ENCODE peak calls at places on chromosomes 12 and 14, in nine cellular contexts. D, X, Y, V, H, G, O, B and W are unnamed samples.

GRCh38 chr14:75604979-75605825 is 26.8 kb downstream of the FLVCR2 start:
- DNase-seq in O (peak), H (no peak), G (no peak), X (no peak), B (peak), Y (no peak), V (no peak), D (no peak), W (no peak)

GRCh38 chr12:666766-667308 is 3.6 kb upstream of the NINJ2 start:
- DNase-seq in Y (no peak), D (no peak), X (no peak), V (no peak), G (no peak), O (no peak), H (peak), B (peak), W (no peak)

GRCh38 chr12:24661657-24662096 is 287.2 kb downstream of the BCAT1 start:
- DNase-seq in H (no peak), G (no peak), B (peak), Y (no peak), O (no peak), V (no peak), D (no peak), X (no peak), W (no peak)

GRCh38 chr12:130838284-130838950 is 633 bp downstream of the STX2 start:
- DNase-seq in O (no peak), B (peak), V (no peak), X (peak), D (no peak), Y (peak), G (no peak), H (peak), W (no peak)

GRCh38 chr12:60980558-60980957 is 1279.6 kb upstream of the USP15 start:
- DNase-seq in O (no peak), B (no peak), D (no peak), H (no peak), V (no peak), X (no peak), G (no peak), Y (no peak), W (no peak)

GRCh38 chr12:2284321-2284813 is 231.6 kb downstream of the CACNA1C start:
- DNase-seq in G (no peak), B (no peak), O (peak), D (no peak), H (no peak), V (no peak), X (no peak), Y (no peak), W (no peak)

GRCh38 chr12:75635606-75636444 is 124.4 kb upstream of the KRR1 start:
- DNase-seq in G (no peak), X (no peak), H (peak), B (peak), D (peak), O (no peak), Y (peak), V (no peak), W (no peak)

GRCh38 chr14:26281280-26281998 is 316.4 kb downstream of the NOVA1 start:
- DNase-seq in B (peak), V (peak), X (no peak), O (peak), H (no peak), Y (peak), G (peak), D (no peak), W (no peak)

GRCh38 chr14:98903371-98903770 is 368.6 kb downstream of the BCL11B start:
- DNase-seq in O (no peak), H (no peak), G (no peak), X (no peak), D (no peak), V (no peak), B (no peak), Y (no peak), W (no peak)

GRCh38 chr14:68975667-68976066 is 3.4 kb downstream of the ACTN1 start:
- DNase-seq in H (no peak), D (no peak), X (no peak), V (no peak), G (no peak), Y (no peak), O (no peak), B (peak), W (no peak)

GRCh38 chr14:105421723-105422615 is 2.3 kb downstream of the MTA1 start:
- DNase-seq in X (no peak), D (no peak), Y (no peak), O (peak), G (no peak), H (peak), B (no peak), V (no peak), W (no peak)

GRCh38 chr12:126747530-126748149 is 1519.3 kb upstream of the TMEM132C start:
- DNase-seq in H (peak), X (peak), G (no peak), Y (peak), O (peak), B (peak), V (peak), D (no peak), W (peak)

GRCh38 chr12:13195848-13196301 is 651 bp upstream of the EMP1 start:
- DNase-seq in V (no peak), O (no peak), Y (no peak), B (peak), D (no peak), X (no peak), G (no peak), H (no peak), W (no peak)

GRCh38 chr12:6540181-6540877 is 6.0 kb downstream of the GAPDH start:
- DNase-seq in D (no peak), X (no peak), H (peak), V (peak), B (peak), Y (peak), G (no peak), O (peak), W (no peak)

GRCh38 chr12:126681676-126682075 is 1585.3 kb upstream of the TMEM132C start:
- DNase-seq in Y (no peak), V (no peak), B (no peak), D (no peak), H (no peak), X (no peak), O (no peak), G (no peak), W (no peak)

GRCh38 chr12:53252349-53252916 is 15.7 kb upstream of the ESPL1 start:
- DNase-seq in H (peak), O (no peak), X (no peak), B (no peak), D (no peak), G (no peak), V (peak), Y (peak), W (no peak)

GRCh38 chr12:75722714-75723200 is 211.3 kb upstream of the KRR1 start:
- DNase-seq in O (peak), V (peak), G (no peak), H (peak), Y (peak), B (peak), X (no peak), D (no peak), W (peak)

GRCh38 chr14:68268719-68269118 is 449.1 kb downstream of the RAD51B start:
- DNase-seq in B (peak), D (no peak), X (no peak), V (no peak), Y (no peak), G (no peak), H (no peak), O (no peak), W (no peak)